ENCODE peak calls at places on chromosomes 7 and 10, in nine cellular contexts. X is WERI-Rb-1, U is left ventricle myocardium inferior, V is tibial artery, I is lung, Z is IMR-90, N is aorta, R is upper lobe of right lung, T is GM23338. S is an unnamed sample.

GRCh38 chr7:17915796-17916195 is 24.5 kb downstream of the SNX13 start:
- DNase-seq in X (no peak), U (no peak), V (no peak), I (no peak), Z (no peak), N (no peak), R (no peak), T (no peak), S (no peak)

GRCh38 chr7:48242846-48243245 is 71.6 kb downstream of the ABCA13 start:
- DNase-seq in X (no peak), U (no peak), V (no peak), I (no peak), Z (no peak), N (no peak), R (no peak), T (no peak), S (no peak)

GRCh38 chr7:114508096-114508495 is 93.5 kb downstream of the FOXP2 start:
- DNase-seq in X (no peak), U (no peak), V (no peak), I (no peak), Z (peak; percentile 47), N (no peak), R (no peak), T (no peak), S (no peak)

GRCh38 chr10:13351340-13351915 is 3.3 kb upstream of the SEPHS1 start:
- DNase-seq in X (no peak), U (no peak), V (no peak), I (no peak), Z (no peak), N (no peak), R (no peak), T (peak; percentile 89), S (no peak)

GRCh38 chr10:128047991-128048826 is 78.0 kb downstream of the MKI67 start:
- DNase-seq in X (no peak), U (no peak), V (no peak), I (no peak), Z (peak; percentile 53), N (peak; percentile 69), R (no peak), T (no peak), S (no peak)

GRCh38 chr7:1590476-1590875 is 20.6 kb upstream of the PSMG3 start:
- DNase-seq in X (peak; percentile 81), U (no peak), V (no peak), I (no peak), Z (no peak), N (no peak), R (no peak), T (no peak), S (no peak)

GRCh38 chr10:10872706-10873276 is 144.9 kb upstream of the CELF2 start:
- DNase-seq in X (no peak), U (no peak), V (no peak), I (no peak), Z (peak; percentile 19), N (no peak), R (no peak), T (no peak), S (no peak)

GRCh38 chr10:23015021-23015707 is 80.2 kb upstream of the MSRB2 start:
- DNase-seq in X (no peak), U (no peak), V (no peak), I (no peak), Z (no peak), N (no peak), R (no peak), T (no peak), S (no peak)

GRCh38 chr7:4714161-4714700 is 32.1 kb downstream of the FOXK1 start:
- DNase-seq in X (no peak), U (no peak), V (no peak), I (no peak), Z (no peak), N (no peak), R (no peak), T (no peak), S (no peak)

GRCh38 chr7:135197906-135198655 is 13.2 kb downstream of the WDR91 start:
- DNase-seq in X (no peak), U (no peak), V (no peak), I (no peak), Z (peak; percentile 49), N (no peak), R (no peak), T (no peak), S (no peak)

GRCh38 chr10:29163746-29164145 is 125.1 kb upstream of the LYZL1 start:
- DNase-seq in X (no peak), U (no peak), V (no peak), I (no peak), Z (peak; percentile 78), N (no peak), R (no peak), T (no peak), S (peak; percentile 82)

GRCh38 chr7:75629042-75629441 is 109.7 kb downstream of the HIP1 start:
- DNase-seq in X (no peak), U (no peak), V (no peak), I (no peak), Z (no peak), N (no peak), R (no peak), T (no peak), S (no peak)

GRCh38 chr7:13981070-13981469 is 8.4 kb downstream of the ETV1 start:
- DNase-seq in X (no peak), U (no peak), V (peak; percentile 62), I (peak; percentile 65), Z (peak; percentile 98), N (no peak), R (no peak), T (peak; percentile 56), S (peak; percentile 80)

GRCh38 chr10:119502618-119503155 is 39.8 kb downstream of the RGS10 start:
- DNase-seq in X (no peak), U (no peak), V (no peak), I (no peak), Z (no peak), N (no peak), R (no peak), T (no peak), S (no peak)

GRCh38 chr7:138814806-138815332 is 16.9 kb upstream of the ATP6V0A4 start:
- DNase-seq in X (no peak), U (no peak), V (no peak), I (no peak), Z (no peak), N (no peak), R (no peak), T (no peak), S (no peak)

GRCh38 chr7:74507538-74508319 is 54.0 kb downstream of the GTF2IRD1 start:
- DNase-seq in X (no peak), U (no peak), V (no peak), I (no peak), Z (no peak), N (no peak), R (no peak), T (no peak), S (no peak)

GRCh38 chr7:155488483-155489127 is 30.7 kb downstream of the EN2 start:
- DNase-seq in X (no peak), U (no peak), V (no peak), I (no peak), Z (no peak), N (peak; percentile 71), R (no peak), T (no peak), S (no peak)

GRCh38 chr7:155489158-155489840 is 31.4 kb downstream of the EN2 start:
- DNase-seq in X (no peak), U (no peak), V (no peak), I (no peak), Z (no peak), N (peak; percentile 67), R (no peak), T (no peak), S (no peak)

GRCh38 chr7:155491812-155492211 is 33.9 kb downstream of the EN2 start:
- DNase-seq in X (no peak), U (no peak), V (no peak), I (no peak), Z (no peak), N (no peak), R (no peak), T (no peak), S (no peak)

GRCh38 chr7:155490697-155491628 is 33.0 kb downstream of the EN2 start:
- DNase-seq in X (no peak), U (peak; percentile 65), V (no peak), I (peak; percentile 51), Z (no peak), N (peak; percentile 88), R (peak; percentile 82), T (peak; percentile 90), S (no peak)

DNA sequence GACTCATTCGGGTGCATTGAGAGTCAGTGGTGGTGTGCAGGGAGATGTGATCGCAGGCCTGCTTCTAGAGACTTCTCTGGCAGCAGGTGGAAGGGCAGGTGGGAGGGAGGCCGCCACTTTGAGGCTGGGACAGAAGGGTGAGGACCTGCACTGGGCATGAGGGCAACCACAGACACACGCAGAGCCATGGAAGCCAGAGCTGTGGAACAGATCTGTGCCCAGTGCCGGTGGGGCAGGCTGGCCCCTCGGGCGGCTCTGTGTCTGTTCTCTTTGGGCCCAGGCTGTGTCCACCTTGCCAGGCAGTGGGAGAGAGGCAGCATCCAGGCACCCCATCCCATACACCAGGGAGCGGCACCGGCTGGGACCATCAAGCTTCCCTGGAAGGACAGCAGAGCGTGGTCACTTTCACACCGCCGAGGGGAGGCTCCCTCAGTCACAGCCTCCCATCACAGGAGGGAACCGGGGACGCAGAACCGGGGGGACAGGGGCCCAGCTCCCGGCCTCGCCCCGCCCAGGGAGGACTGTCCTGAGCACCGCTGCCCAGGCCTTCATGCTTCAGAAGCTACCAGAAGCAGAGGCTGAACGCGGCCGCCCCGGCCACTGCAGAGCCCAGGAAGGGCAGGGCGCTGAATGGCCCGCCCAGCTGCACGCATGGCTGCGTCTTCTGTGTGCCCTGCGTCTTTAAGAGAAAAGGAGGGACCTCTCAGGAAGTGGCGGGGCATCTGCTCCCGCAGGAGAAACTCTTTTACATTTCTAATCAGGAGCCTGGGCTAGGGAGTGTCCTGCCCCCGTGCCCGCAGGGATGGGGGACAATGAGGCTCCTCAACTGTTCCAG is 32.1 kb downstream of the EN2 start:
- DNase-seq in X (no peak), U (no peak), V (no peak), I (no peak), Z (no peak), N (peak; percentile 80), R (no peak), T (peak; percentile 56), S (no peak)
- H3K27me3 ChIP-seq in X (no peaks in the 10 kb centered on the region), U (peaks cover 96% of the 10 kb centered on the region), V (no peaks in the 10 kb centered on the region), I (no peaks in the 10 kb centered on the region), Z (peaks cover 3% of the 10 kb centered on the region), N (no peaks in the 10 kb centered on the region), R (peaks cover 20% of the 10 kb centered on the region), T (peaks cover 66% of the 10 kb centered on the region), S (peaks cover 50% of the 10 kb centered on the region)

GRCh38 chr7:27100601-27101187 is 1.8 kb downstream of the HOXA2 start:
- DNase-seq in X (no peak), U (no peak), V (no peak), I (no peak), Z (peak; percentile 54), N (no peak), R (no peak), T (peak; percentile 62), S (no peak)
- H3K27ac ChIP-seq in X (peak overlapping the region; percentile 34), U (peak overlapping the region; percentile 52), V (no peak overlapping the region), I (peak overlapping the region; percentile 86), Z (peak overlapping the region; percentile 96), N (peak overlapping the region; percentile 93), R (peak overlapping the region; percentile 91), T (no peak overlapping the region), S (no peak overlapping the region)

GRCh38 chr10:42933454-42934340 is 143.2 kb upstream of the RET start:
- DNase-seq in X (no peak), U (no peak), V (no peak), I (peak; percentile 33), Z (peak; percentile 19), N (no peak), R (peak; percentile 64), T (peak; percentile 69), S (no peak)
- H3K4me3 ChIP-seq in X (no peak overlapping the region), U (peak overlapping the region; percentile 54), V (no peak overlapping the region), I (no peak overlapping the region), Z (no peak overlapping the region), N (no peak overlapping the region), R (peak overlapping the region; percentile 16), T (peak overlapping the region; percentile 78), S (no peak overlapping the region)

GRCh38 chr10:110210663-110211454 is 3.5 kb downstream of the MXI1 start:
- DNase-seq in X (peak; percentile 97), U (peak; percentile 96), V (peak; percentile 96), I (peak; percentile 96), Z (peak; percentile 98), N (peak; percentile 99), R (peak; percentile 97), T (peak; percentile 99), S (peak; percentile 97)
- H3K27me3 ChIP-seq in X (no peaks in the 10 kb centered on the region), U (no peaks in the 10 kb centered on the region), V (no peaks in the 10 kb centered on the region), I (no peaks in the 10 kb centered on the region), Z (no peaks in the 10 kb centered on the region), N (no peaks in the 10 kb centered on the region), R (no peaks in the 10 kb centered on the region), T (peaks cover 82% of the 10 kb centered on the region), S (no peaks in the 10 kb centered on the region)

S was measured in SJSA1.